ENCODE peak calls at places on chromosomes 6 and 20, in five cellular contexts. H is body of pancreas, U is tibial artery, T is A549, X is ascending aorta. I is an unnamed sample.

GRCh38 chr6:27059621-27060425 is 187.7 kb upstream of the PRSS16 start:
- DNase-seq in U (no peak), X (no peak), T (no peak), H (no peak), I (peak; percentile 48)

GRCh38 chr6:106547961-106548453 is 81.3 kb downstream of the RTN4IP1 start:
- DNase-seq in U (no peak), T (no peak), H (no peak), X (no peak), I (no peak)

GRCh38 chr6:140660295-140660694 is 1285.8 kb upstream of the CITED2 start:
- DNase-seq in H (no peak), U (no peak), X (no peak), T (no peak), I (no peak)

GRCh38 chr6:114342826-114343781 is at the start of gene HS3ST5:
- DNase-seq in X (no peak), T (peak; percentile 17), U (peak; percentile 62), H (peak; percentile 25), I (peak; percentile 90)

GRCh38 chr20:25191051-25191450 is 4.5 kb upstream of the ENTPD6 start:
- DNase-seq in X (no peak), U (no peak), T (no peak), H (no peak), I (no peak)

GRCh38 chr20:57321142-57321541 is 8.5 kb upstream of the SPO11 start:
- DNase-seq in H (no peak), X (no peak), T (no peak), U (no peak), I (no peak)

GRCh38 chr6:153790881-153791473 is 248.1 kb upstream of the OPRM1 start:
- DNase-seq in X (no peak), H (no peak), T (no peak), U (no peak), I (peak; percentile 50)

GRCh38 chr20:48605364-48606116 is 222.3 kb downstream of the PREX1 start:
- DNase-seq in H (peak; percentile 1), U (peak; percentile 32), X (no peak), T (no peak), I (no peak)

GRCh38 chr6:148461247-148461646 is 118.6 kb downstream of the SASH1 start:
- DNase-seq in X (no peak), H (no peak), U (no peak), T (no peak), I (no peak)

GRCh38 chr6:147321260-147321659 is 117.0 kb downstream of the STXBP5 start:
- DNase-seq in H (no peak), U (no peak), X (no peak), T (no peak), I (no peak)

GRCh38 chr20:41467690-41468089 is 101.1 kb upstream of the EMILIN3 start:
- DNase-seq in X (no peak), U (no peak), H (no peak), T (no peak), I (no peak)

GRCh38 chr20:54267510-54268003 is 59.7 kb downstream of the PFDN4 start:
- DNase-seq in U (no peak), X (no peak), T (no peak), H (no peak), I (no peak)

GRCh38 chr20:38930242-38930569 is 4.0 kb downstream of the FAM83D start:
- DNase-seq in H (no peak), X (no peak), U (no peak), T (no peak), I (no peak)

GRCh38 chr6:104642871-104643270 is 216.8 kb downstream of the HACE1 start:
- DNase-seq in T (no peak), U (no peak), H (no peak), X (no peak), I (no peak)

GRCh38 chr6:64290867-64291266 is 655.3 kb downstream of the PHF3 start:
- DNase-seq in X (no peak), H (no peak), U (no peak), T (no peak), I (no peak)

GRCh38 chr6:3612341-3613041 is 139.0 kb downstream of the PXDC1 start:
- DNase-seq in H (no peak), T (peak; percentile 69), X (no peak), U (no peak), I (no peak)

GRCh38 chr6:29419516-29419915 is 4.8 kb downstream of the OR12D1 start:
- DNase-seq in U (no peak), H (no peak), T (no peak), X (no peak), I (no peak)

DNA sequence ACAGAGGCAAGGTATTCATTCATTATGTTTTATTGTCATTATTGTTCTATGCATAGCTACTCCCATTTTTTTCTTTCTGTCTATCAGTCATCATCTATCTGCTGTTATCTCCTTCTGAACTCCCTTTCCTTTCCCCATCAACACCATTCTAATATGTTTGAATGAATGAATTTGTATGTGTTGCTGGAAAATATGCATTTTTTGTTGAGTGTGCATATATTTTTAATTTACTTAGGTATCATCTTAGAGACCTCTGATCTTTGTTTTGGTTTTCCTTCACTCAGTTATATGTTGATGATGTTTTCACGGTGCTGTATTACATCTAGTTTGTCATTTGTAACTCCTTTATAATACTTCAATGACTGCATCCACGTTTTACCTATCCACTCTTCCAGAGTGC is 12.1 kb upstream of the PRL start:
- DNase-seq in T (no peak), H (no peak), U (no peak), X (no peak), I (no peak)
- H3K9me3 ChIP-seq in T (peaks cover 8% of the 10 kb centered on the region), H (no peaks in the 10 kb centered on the region), U (peaks cover 10% of the 10 kb centered on the region), X (peaks cover 27% of the 10 kb centered on the region), I (no peaks in the 10 kb centered on the region)

GRCh38 chr20:29297411-29298270 is 1959.8 kb upstream of the DEFB115 start:
- DNase-seq in H (no peak), T (no peak), X (no peak), U (no peak), I (no peak)

GRCh38 chr20:29296256-29297230 is 1960.9 kb upstream of the DEFB115 start:
- DNase-seq in X (no peak), U (no peak), T (no peak), H (no peak), I (no peak)

GRCh38 chr20:29298759-29299613 is 1958.5 kb upstream of the DEFB115 start:
- DNase-seq in X (no peak), H (no peak), U (no peak), T (no peak), I (no peak)

GRCh38 chr20:29299811-29300578 is 1957.5 kb upstream of the DEFB115 start:
- DNase-seq in U (no peak), T (no peak), X (no peak), H (no peak), I (no peak)

GRCh38 chr20:29298271-29298590 is 1959.2 kb upstream of the DEFB115 start:
- DNase-seq in H (no peak), T (no peak), X (no peak), U (no peak), I (no peak)
- H3K9me3 ChIP-seq in H (no peaks in the 10 kb centered on the region), T (peaks cover 4% of the 10 kb centered on the region), X (peaks cover 14% of the 10 kb centered on the region), U (peaks cover 54% of the 10 kb centered on the region), I (no peaks in the 10 kb centered on the region)

DNA sequence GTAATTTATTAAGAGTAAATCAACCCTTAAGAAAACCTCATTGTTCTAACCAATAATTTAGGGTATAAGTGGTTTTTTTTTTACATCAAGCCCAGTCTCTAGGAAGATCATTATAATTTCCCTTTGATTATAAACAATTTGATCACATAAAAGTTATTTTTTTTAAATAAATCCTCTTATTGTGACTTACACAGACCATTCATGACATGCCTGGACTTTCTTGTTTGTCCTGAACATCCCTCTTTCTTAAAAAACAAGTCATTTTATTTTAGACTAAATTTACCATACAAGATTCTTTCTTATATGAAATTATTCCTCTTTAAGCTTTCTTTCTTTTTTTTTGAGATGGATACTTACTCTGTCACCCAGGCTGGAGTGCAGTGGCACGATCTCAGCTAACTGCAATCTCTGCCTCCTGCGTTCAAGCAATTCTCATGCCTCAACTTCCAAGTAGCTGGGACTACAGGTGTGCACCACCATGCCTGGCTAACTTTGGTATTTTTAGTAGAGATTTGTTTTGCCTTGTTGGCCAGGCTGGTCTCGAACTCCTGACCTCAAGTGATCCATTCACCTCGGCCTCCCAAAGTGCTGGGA is 53.6 kb upstream of the AGPAT4 start:
- DNase-seq in T (no peak), U (no peak), X (no peak), H (no peak), I (no peak)
- H3K9me3 ChIP-seq in T (peaks cover 4% of the 10 kb centered on the region), U (no peaks in the 10 kb centered on the region), X (no peaks in the 10 kb centered on the region), H (no peaks in the 10 kb centered on the region), I (peaks cover 3% of the 10 kb centered on the region)

GRCh38 chr6:158347335-158347734 is 35.1 kb downstream of the TULP4 start:
- DNase-seq in X (no peak), H (no peak), U (no peak), T (no peak), I (no peak)

GRCh38 chr6:158340252-158340651 is 28.0 kb downstream of the TULP4 start:
- DNase-seq in U (no peak), T (no peak), X (no peak), H (no peak), I (no peak)

GRCh38 chr6:158344534-158344933 is 32.3 kb downstream of the TULP4 start:
- DNase-seq in T (no peak), U (no peak), H (no peak), X (no peak), I (no peak)
- H3K9me3 ChIP-seq in T (no peaks in the 10 kb centered on the region), U (no peaks in the 10 kb centered on the region), H (no peaks in the 10 kb centered on the region), X (peaks cover 8% of the 10 kb centered on the region), I (no peaks in the 10 kb centered on the region)

DNA sequence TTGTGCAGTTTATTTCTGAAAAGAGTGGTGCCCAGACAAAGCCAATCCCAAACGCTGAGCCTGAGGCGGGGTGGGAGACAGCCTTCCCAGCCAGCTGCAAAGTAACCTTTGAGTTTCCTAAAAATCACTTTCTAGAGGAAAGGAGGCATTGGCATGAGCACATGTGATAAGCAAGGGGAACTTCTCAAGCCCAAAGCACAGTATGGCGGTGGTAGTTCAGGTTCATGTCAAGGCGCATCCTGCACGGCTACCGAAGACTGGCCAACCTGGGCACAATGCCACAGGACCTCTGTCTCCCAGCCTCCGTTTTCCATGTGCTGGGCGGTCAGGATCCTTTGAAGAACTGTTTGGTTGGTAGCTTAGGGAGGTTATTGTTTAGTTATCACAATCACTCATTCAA is 192.7 kb downstream of the TTLL2 start:
- DNase-seq in H (no peak), U (no peak), T (no peak), X (no peak), I (no peak)
- H3K9me3 ChIP-seq in H (no peaks in the 10 kb centered on the region), U (no peaks in the 10 kb centered on the region), T (no peaks in the 10 kb centered on the region), X (no peaks in the 10 kb centered on the region), I (no peaks in the 10 kb centered on the region)

GRCh38 chr6:921400-921799 is 228.5 kb upstream of the EXOC2 start:
- DNase-seq in X (no peak), U (no peak), H (no peak), T (no peak), I (no peak)

GRCh38 chr6:920512-920911 is 227.6 kb upstream of the EXOC2 start:
- DNase-seq in T (no peak), H (no peak), X (no peak), U (no peak), I (no peak)

GRCh38 chr6:917939-918338 is 225.0 kb upstream of the EXOC2 start:
- DNase-seq in X (no peak), U (no peak), H (no peak), T (no peak), I (no peak)

GRCh38 chr6:917296-917695 is 224.4 kb upstream of the EXOC2 start:
- DNase-seq in T (no peak), H (no peak), U (no peak), X (no peak), I (no peak)

DNA sequence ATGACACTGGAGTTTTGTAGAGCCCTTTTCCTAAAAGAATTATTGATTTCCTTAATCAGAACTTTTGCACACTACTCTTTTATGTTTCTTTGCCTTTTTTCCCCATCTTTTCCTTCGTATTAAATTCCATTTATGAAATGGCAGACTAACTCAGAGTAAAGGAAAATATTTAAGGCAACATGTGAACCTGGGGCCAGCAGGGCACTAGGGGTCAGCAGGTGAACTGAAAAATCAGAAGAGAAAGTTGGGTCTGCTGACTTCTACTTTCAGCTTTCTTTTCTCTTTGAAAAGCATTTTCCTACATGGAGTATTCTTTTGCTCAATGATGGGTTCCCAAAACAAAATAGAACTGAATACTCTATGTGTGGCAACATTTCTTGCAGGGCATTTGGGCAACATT is 226.6 kb upstream of the EXOC2 start:
- DNase-seq in X (no peak), U (no peak), H (no peak), T (no peak), I (no peak)
- H3K9me3 ChIP-seq in X (no peaks in the 10 kb centered on the region), U (peaks cover 26% of the 10 kb centered on the region), H (no peaks in the 10 kb centered on the region), T (peaks cover 3% of the 10 kb centered on the region), I (no peaks in the 10 kb centered on the region)

I was measured in BE2C.